ENCODE peak calls at places on chromosomes 12 and 14, in four cellular contexts. T, M, F and N are unnamed samples.

GRCh38 chr12:27260746-27261145 is 16.7 kb downstream of the STK38L start:
- DNase-seq in M (no peak), T (no peak), F (no peak), N (no peak)

GRCh38 chr12:49825360-49825970 is 2.7 kb downstream of the NCKAP5L start:
- DNase-seq in T (peak), M (no peak), F (no peak), N (no peak)

GRCh38 chr14:63078606-63079005 is 33.3 kb upstream of the KCNH5 start:
- DNase-seq in M (no peak), T (no peak), F (no peak), N (no peak)

GRCh38 chr12:83122623-83122934 is 435.9 kb downstream of the TMTC2 start:
- DNase-seq in F (no peak), T (no peak), M (no peak), N (no peak)

GRCh38 chr12:56602239-56602638 is 27.9 kb downstream of the BAZ2A start:
- DNase-seq in F (no peak), T (no peak), M (no peak), N (no peak)

GRCh38 chr14:49461529-49462401 is 124.4 kb downstream of the RPS29 start:
- DNase-seq in F (peak), T (peak), M (peak), N (peak)

GRCh38 chr12:67968316-67968715 is 20.9 kb upstream of the IFNG-AS1 start:
- DNase-seq in F (no peak), M (no peak), T (no peak), N (no peak)

GRCh38 chr14:60553855-60554254 is 44.9 kb downstream of the SIX6 start:
- DNase-seq in T (no peak), F (no peak), M (no peak), N (no peak)

GRCh38 chr14:69631509-69631908 is 20.1 kb downstream of the SUSD6 start:
- DNase-seq in F (no peak), T (no peak), M (no peak), N (no peak)

GRCh38 chr12:101857043-101857558 is 20.3 kb upstream of the DRAM1 start:
- DNase-seq in F (no peak), T (peak), M (no peak), N (no peak)

GRCh38 chr12:112837629-112838191 is 46.2 kb downstream of the RPH3A start:
- DNase-seq in T (no peak), F (no peak), M (no peak), N (no peak)

GRCh38 chr14:68627868-68628604 is 164.8 kb downstream of the ZFP36L1 start:
- DNase-seq in M (peak), F (peak), T (no peak), N (peak)

GRCh38 chr12:120584343-120585149 is 3.3 kb upstream of the POP5 start:
- DNase-seq in F (peak), T (peak), M (peak), N (peak)

GRCh38 chr12:59134750-59135149 is 214.4 kb upstream of the LRIG3 start:
- DNase-seq in T (no peak), F (no peak), M (no peak), N (no peak)

GRCh38 chr14:61406670-61407069 is 85.3 kb downstream of the PRKCH start:
- DNase-seq in T (no peak), F (no peak), M (peak), N (no peak)

GRCh38 chr12:108907861-108908302 is 28.0 kb downstream of the DAO start:
- DNase-seq in F (no peak), T (peak), M (no peak), N (no peak)

GRCh38 chr12:28872654-28873268 is 276.3 kb upstream of the FAR2 start:
- DNase-seq in M (peak), F (peak), T (peak), N (peak)

GRCh38 chr14:21612324-21612723 is 22.4 kb downstream of the OR10G2 start:
- DNase-seq in F (no peak), M (no peak), T (no peak), N (no peak)

GRCh38 chr12:106446429-106447092 is 89.0 kb downstream of the POLR3B start:
- DNase-seq in T (no peak), M (no peak), F (no peak), N (no peak)

GRCh38 chr14:100149789-100150611 is 9.4 kb downstream of the DEGS2 start:
- DNase-seq in F (peak), T (no peak), M (no peak), N (no peak)

GRCh38 chr12:6312529-6313325 is 2.2 kb downstream of the PLEKHG6 start:
- DNase-seq in M (no peak), T (no peak), F (peak), N (no peak)

GRCh38 chr14:89457007-89457406 is 40.0 kb upstream of the FOXN3 start:
- DNase-seq in M (no peak), F (no peak), T (no peak), N (no peak)

GRCh38 chr14:33556382-33557121 is 394.3 kb downstream of the EGLN3 start:
- DNase-seq in F (no peak), T (no peak), M (no peak), N (no peak)

GRCh38 chr14:89011727-89012271 is 187.3 kb downstream of the TTC8 start:
- DNase-seq in F (no peak), M (no peak), T (no peak), N (no peak)

GRCh38 chr12:57761391-57761998 is 5.4 kb downstream of the CYP27B1 start:
- DNase-seq in T (no peak), M (no peak), F (no peak), N (no peak)

GRCh38 chr14:89609701-89610100 is 192.7 kb upstream of the FOXN3 start:
- DNase-seq in F (no peak), M (no peak), T (no peak), N (no peak)

GRCh38 chr12:108576660-108577234 is 14.4 kb downstream of the ISCU start:
- DNase-seq in M (no peak), T (no peak), F (peak), N (no peak)

GRCh38 chr14:69664190-69664742 is 52.9 kb downstream of the SUSD6 start:
- DNase-seq in M (no peak), T (no peak), F (no peak), N (no peak)

GRCh38 chr12:78864483-78865296 is at the start of gene SYT1:
- DNase-seq in F (peak), T (no peak), M (no peak), N (peak)

GRCh38 chr14:55535521-55536207 is 44.3 kb upstream of the KTN1 start:
- DNase-seq in M (no peak), F (no peak), T (no peak), N (no peak)

GRCh38 chr12:55392032-55392795 is 8.1 kb upstream of the OR6C65 start:
- DNase-seq in T (no peak), F (no peak), M (no peak), N (no peak)

GRCh38 chr14:34688470-34689206 is 25.8 kb downstream of the CFL2 start:
- DNase-seq in M (no peak), T (no peak), F (no peak), N (no peak)

GRCh38 chr12:26523708-26524150 is 309.3 kb downstream of the ITPR2 start:
- DNase-seq in T (no peak), F (peak), M (no peak), N (no peak)

GRCh38 chr12:120999191-121000120 is 16.8 kb downstream of the C12orf43 start:
- DNase-seq in M (no peak), T (no peak), F (no peak), N (no peak)